ENCODE peak calls at places on chromosomes 2 and 18, in five cellular contexts. X, I, L, H and G are unnamed samples.

GRCh38 chr2:79580175-79580574 is 67.3 kb downstream of the CTNNA2 start:
- DNase-seq in L (no peak), X (no peak), H (peak; percentile 57), I (no peak), G (no peak)

GRCh38 chr18:74378179-74378682 is 62.6 kb downstream of the C18orf63 start:
- DNase-seq in X (peak; percentile 93), H (no peak), L (no peak), I (no peak), G (peak; percentile 87)

GRCh38 chr2:179558010-179558911 is 293.6 kb upstream of the SESTD1 start:
- DNase-seq in L (no peak), I (no peak), H (no peak), X (no peak), G (no peak)

GRCh38 chr2:28904802-28905499 is 10.5 kb downstream of the WDR43 start:
- DNase-seq in X (no peak), H (no peak), L (no peak), I (no peak), G (no peak)

GRCh38 chr2:161651547-161651946 is 27.3 kb downstream of the SLC4A10 start:
- DNase-seq in H (no peak), X (no peak), I (no peak), L (no peak), G (no peak)

GRCh38 chr2:26609839-26610277 is 31.3 kb downstream of the CIB4 start:
- DNase-seq in I (no peak), L (no peak), H (no peak), X (peak; percentile 39), G (peak; percentile 62)

GRCh38 chr2:134120718-134121630 is 132.9 kb upstream of the MGAT5 start:
- DNase-seq in X (peak; percentile 81), L (peak; percentile 47), I (peak; percentile 64), H (peak; percentile 81), G (peak; percentile 77)

GRCh38 chr18:31042391-31043181 is at the start of gene DSC3:
- DNase-seq in H (peak; percentile 73), L (no peak), X (peak; percentile 63), I (no peak), G (no peak)

GRCh38 chr2:137969418-137969765 is 5.1 kb downstream of the HNMT start:
- DNase-seq in H (no peak), L (no peak), I (no peak), X (no peak), G (no peak)

GRCh38 chr18:30915336-30915988 is 127.1 kb downstream of the DSC3 start:
- DNase-seq in H (no peak), X (no peak), I (no peak), L (no peak), G (no peak)

GRCh38 chr2:16079637-16080036 is 139.3 kb downstream of the MYCN start:
- DNase-seq in H (no peak), I (no peak), X (no peak), L (no peak), G (no peak)

GRCh38 chr2:54077088-54077900 is 38.1 kb upstream of the ACYP2 start:
- DNase-seq in X (no peak), I (no peak), H (no peak), L (no peak), G (no peak)

GRCh38 chr2:224520064-224520463 is 65.1 kb downstream of the CUL3 start:
- DNase-seq in I (peak; percentile 20), H (no peak), L (no peak), X (no peak), G (no peak)

GRCh38 chr2:71545572-71546274 is 92.4 kb downstream of the DYSF start:
- DNase-seq in X (peak; percentile 70), L (peak; percentile 67), H (peak; percentile 87), I (peak; percentile 5), G (no peak)

GRCh38 chr2:84212611-84213314 is 246.3 kb downstream of the SUCLG1 start:
- DNase-seq in H (no peak), I (no peak), L (no peak), X (no peak), G (no peak)

GRCh38 chr2:85455552-85456090 is 37.1 kb downstream of the SH2D6 start:
- DNase-seq in I (no peak), X (no peak), H (peak; percentile 60), L (no peak), G (no peak)

GRCh38 chr2:8312861-8313768 is 368.7 kb upstream of the ID2 start:
- DNase-seq in X (no peak), H (no peak), I (no peak), L (no peak), G (peak; percentile 12)

GRCh38 chr2:16546128-16546754 is 119.4 kb downstream of the CYRIA start:
- DNase-seq in I (no peak), L (no peak), X (no peak), H (peak; percentile 90), G (no peak)

GRCh38 chr2:54480025-54480424 is 23.9 kb downstream of the SPTBN1 start:
- DNase-seq in H (no peak), I (no peak), L (no peak), X (no peak), G (no peak)

GRCh38 chr2:173851256-173851655 is 113.9 kb downstream of the SP3 start:
- DNase-seq in X (peak; percentile 91), H (no peak), I (no peak), L (no peak), G (peak; percentile 86)

GRCh38 chr18:68083776-68084175 is 567.3 kb upstream of the DSEL start:
- DNase-seq in I (no peak), H (no peak), X (no peak), L (no peak), G (no peak)

GRCh38 chr2:2870106-2870505 is 507.5 kb downstream of the EIPR1 start:
- DNase-seq in X (no peak), H (no peak), L (no peak), I (no peak), G (no peak)

GRCh38 chr2:172772637-172773036 is 37.0 kb downstream of the RAPGEF4 start:
- DNase-seq in I (no peak), X (no peak), H (no peak), L (no peak), G (no peak)

GRCh38 chr2:188328419-188328818 is 36.7 kb downstream of the GULP1 start:
- DNase-seq in I (no peak), X (no peak), H (no peak), L (no peak), G (no peak)

GRCh38 chr2:188332619-188333018 is 40.9 kb downstream of the GULP1 start:
- DNase-seq in L (no peak), I (no peak), H (no peak), X (no peak), G (no peak)

GRCh38 chr2:188327518-188328205 is 36.0 kb downstream of the GULP1 start:
- DNase-seq in I (no peak), L (no peak), H (no peak), X (no peak), G (no peak)

GRCh38 chr2:188333751-188334524 is 42.3 kb downstream of the GULP1 start:
- DNase-seq in L (no peak), X (no peak), H (no peak), I (no peak), G (no peak)

DNA sequence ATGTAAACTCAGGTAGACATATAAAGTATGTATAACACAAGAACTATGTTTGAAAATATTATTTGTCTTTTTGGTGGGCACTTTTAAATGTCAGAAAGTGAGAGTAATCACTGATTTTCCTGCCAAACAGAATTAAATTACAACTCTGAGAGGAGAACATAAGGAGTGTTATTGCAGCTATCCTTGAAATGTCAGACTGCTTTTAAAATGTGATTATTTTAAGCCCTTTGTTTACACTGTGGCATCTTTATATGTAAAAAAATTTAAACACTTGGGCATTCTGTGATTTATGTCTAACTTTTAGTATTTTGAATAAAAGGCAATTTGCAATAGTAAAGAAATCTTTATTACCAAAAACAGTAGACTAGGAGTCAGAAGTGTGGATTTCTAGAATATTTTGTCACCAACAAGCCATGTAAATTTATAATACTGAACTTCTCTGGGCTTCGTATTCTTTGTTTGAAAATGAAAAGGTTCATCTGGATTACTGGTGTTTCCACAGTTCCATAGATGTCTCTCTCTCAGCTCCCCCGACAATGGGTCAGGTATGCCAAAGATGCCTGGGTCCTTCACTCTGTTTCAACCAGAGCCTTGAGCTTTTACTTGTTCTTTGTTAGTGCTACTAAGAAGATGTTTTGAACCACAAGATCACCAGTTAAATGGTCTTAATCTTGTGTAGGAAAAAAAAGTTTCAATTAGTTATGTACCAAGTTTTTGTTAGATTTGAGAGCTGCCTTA is 38.8 kb downstream of the GULP1 start:
- DNase-seq in I (no peak), H (peak; percentile 64), X (no peak), L (no peak), G (no peak)
- H3K27ac ChIP-seq in I (no peak overlapping the region), H (peak overlapping the region; percentile 26), X (no peak overlapping the region), L (no peak overlapping the region), G (no peak overlapping the region)

GRCh38 chr2:25164526-25164925 is 3.9 kb downstream of the POMC start:
- DNase-seq in X (no peak), H (no peak), L (no peak), I (no peak), G (no peak)

GRCh38 chr2:25170888-25171287 is 2.5 kb upstream of the POMC start:
- DNase-seq in X (no peak), L (no peak), I (no peak), H (no peak), G (no peak)

GRCh38 chr2:25169073-25169470 is 692 bp upstream of the POMC start:
- DNase-seq in L (no peak), I (no peak), X (no peak), H (no peak), G (no peak)

GRCh38 chr2:25168256-25169072 is at the start of gene POMC:
- DNase-seq in L (no peak), I (peak; percentile 26), H (peak; percentile 78), X (no peak), G (no peak)

GRCh38 chr2:25165992-25166618 is 2.3 kb downstream of the POMC start:
- DNase-seq in X (no peak), L (peak; percentile 38), I (peak; percentile 37), H (peak; percentile 75), G (no peak)
- TF ChIP-seq CTCF in X (no peak), L (peak; percentile 31), I (peak; percentile 59), H (peak; percentile 86), G (no peak)

GRCh38 chr2:20573611-20574422 is 77.1 kb downstream of the HS1BP3 start:
- DNase-seq in X (no peak), I (no peak), H (no peak), L (peak; percentile 82), G (no peak)

GRCh38 chr2:20574930-20575329 is 76.0 kb downstream of the HS1BP3 start:
- DNase-seq in L (no peak), I (no peak), H (no peak), X (no peak), G (no peak)

GRCh38 chr2:20575414-20575813 is 75.5 kb downstream of the HS1BP3 start:
- DNase-seq in H (no peak), I (no peak), L (no peak), X (no peak), G (no peak)

GRCh38 chr2:20575935-20576597 is 74.8 kb downstream of the HS1BP3 start:
- DNase-seq in I (no peak), H (no peak), L (no peak), X (no peak), G (no peak)

GRCh38 chr2:20574423-20574911 is 76.4 kb downstream of the HS1BP3 start:
- DNase-seq in X (no peak), L (no peak), I (no peak), H (no peak), G (no peak)
- H3K27ac ChIP-seq in X (no peak overlapping the region), L (peak overlapping the region; percentile 60), I (no peak overlapping the region), H (no peak overlapping the region), G (peak overlapping the region; percentile 50)

DNA sequence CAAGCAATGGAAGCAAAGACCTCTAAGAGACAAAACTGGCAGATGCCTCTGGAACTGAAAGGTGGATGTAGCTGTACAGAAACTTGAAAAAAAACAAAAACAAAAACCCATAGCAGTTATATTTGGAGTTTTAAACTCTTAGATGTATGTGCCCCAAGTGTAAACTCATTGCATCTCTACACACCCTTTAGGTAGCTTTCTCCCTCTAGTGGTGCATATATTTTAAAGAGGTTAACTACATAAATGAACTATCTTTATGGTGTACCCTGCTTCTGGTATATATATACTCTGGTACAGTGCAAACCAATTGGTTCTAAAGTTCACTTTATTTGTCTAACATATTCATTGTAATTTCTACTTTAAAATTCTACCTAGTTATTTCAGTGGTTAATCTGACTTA is 518.2 kb downstream of the NRXN1 start:
- DNase-seq in X (no peak), I (no peak), L (no peak), H (peak; percentile 27), G (no peak)
- TF ChIP-seq CTCF in X (no peak), I (no peak), L (no peak), H (no peak), G (no peak)